ENCODE peak calls at places on chromosomes 7 and 10, in eight cellular contexts. I is lower lobe of right lung; G is glomerular endothelial cell; U is PC-3; T is EL; S is activated naive CD8-positive, alpha-beta T cell treated with anti-CD3 and anti-CD28 coated beads, Interleukin-2, amount 50 U/mL, for 24 hours; Z is nephron progenitor cell; O is K562. V is an unnamed sample.

GRCh38 chr10:113058175-113058961 is 108.3 kb downstream of the TCF7L2 start:
- DNase-seq in O (no peak), G (no peak), U (no peak), I (no peak), S (no peak), Z (no peak), T (peak), V (peak)

GRCh38 chr10:69650589-69651261 is 20.7 kb downstream of the FAM241B start:
- DNase-seq in Z (no peak), U (no peak), I (no peak), O (no peak), T (peak), G (no peak), S (no peak), V (no peak)

GRCh38 chr10:86388119-86388704 is 21.6 kb upstream of the GRID1 start:
- DNase-seq in I (no peak), Z (no peak), S (no peak), G (no peak), T (no peak), O (no peak), U (no peak), V (no peak)

GRCh38 chr10:69629897-69630650 is at the start of gene FAM241B:
- DNase-seq in I (peak), S (peak), T (peak), O (peak), G (no peak), U (peak), Z (peak), V (peak)

GRCh38 chr10:93383562-93383981 is 98.6 kb downstream of the MYOF start:
- DNase-seq in S (no peak), G (no peak), Z (no peak), T (peak), I (no peak), U (peak), O (no peak), V (no peak)

GRCh38 chr7:27096756-27097514 is 1.1 kb upstream of the HOXA1 start:
- DNase-seq in O (no peak), G (no peak), I (peak), U (peak), T (peak), S (peak), Z (peak), V (no peak)

GRCh38 chr10:100731603-100732596 is 13.5 kb upstream of the PAX2 start:
- DNase-seq in Z (no peak), G (no peak), S (no peak), O (no peak), I (no peak), T (no peak), U (no peak), V (no peak)

GRCh38 chr7:974172-974571 is 1.2 kb downstream of the COX19 start:
- DNase-seq in Z (no peak), O (no peak), G (no peak), S (no peak), T (no peak), I (no peak), U (no peak), V (no peak)

GRCh38 chr10:61001731-61002122 is 57.7 kb upstream of the RHOBTB1 start:
- DNase-seq in S (no peak), T (no peak), O (no peak), I (no peak), U (no peak), Z (no peak), G (no peak), V (no peak)

GRCh38 chr7:149624419-149625338 is 127.1 kb upstream of the ZNF746 start:
- DNase-seq in I (peak), G (no peak), U (peak), S (peak), Z (peak), O (peak), T (peak), V (peak)

GRCh38 chr10:95485445-95485844 is 75.7 kb downstream of the SORBS1 start:
- DNase-seq in U (no peak), T (no peak), O (no peak), I (no peak), S (no peak), Z (no peak), G (no peak), V (no peak)

GRCh38 chr7:670501-671390 is 55.8 kb upstream of the DNAAF5 start:
- DNase-seq in U (no peak), O (no peak), T (no peak), S (no peak), Z (no peak), I (no peak), G (no peak), V (no peak)

GRCh38 chr10:57098146-57098545 is 737.1 kb upstream of the ZWINT start:
- DNase-seq in U (no peak), O (no peak), Z (no peak), G (no peak), T (no peak), S (no peak), I (no peak), V (no peak)

GRCh38 chr7:31410265-31410664 is 69.7 kb upstream of the NEUROD6 start:
- DNase-seq in G (no peak), S (no peak), U (peak), Z (no peak), O (no peak), T (no peak), I (no peak), V (no peak)

GRCh38 chr10:70586348-70586930 is 16.1 kb downstream of the PRF1 start:
- DNase-seq in T (no peak), O (no peak), Z (no peak), I (no peak), U (no peak), G (no peak), S (no peak), V (no peak)

GRCh38 chr7:77393261-77393660 is 22.9 kb downstream of the GSAP start:
- DNase-seq in U (peak), I (no peak), O (no peak), Z (no peak), T (peak), G (no peak), S (peak), V (no peak)

GRCh38 chr7:142886866-142887265 is 1.3 kb upstream of the TRPV6 start:
- DNase-seq in U (no peak), T (no peak), I (no peak), S (no peak), O (no peak), Z (no peak), G (no peak), V (no peak)

GRCh38 chr10:59625842-59626522 is 83.7 kb downstream of the SLC16A9 start:
- DNase-seq in G (peak), Z (peak), S (peak), O (peak), U (peak), T (peak), I (no peak), V (no peak)

GRCh38 chr7:102412548-102412947 is 16.4 kb downstream of the PRKRIP1 start:
- DNase-seq in O (peak), I (no peak), G (no peak), U (peak), Z (no peak), T (peak), S (peak), V (peak)

GRCh38 chr10:86706401-86706841 is 38.1 kb downstream of the LDB3 start:
- DNase-seq in G (no peak), Z (no peak), I (peak), O (no peak), S (no peak), U (no peak), T (no peak), V (no peak)

GRCh38 chr10:77496941-77497420 is 140.6 kb downstream of the KCNMA1 start:
- DNase-seq in S (no peak), O (no peak), U (no peak), Z (no peak), T (peak), G (no peak), I (no peak), V (no peak)

GRCh38 chr7:108404509-108405435 is 51.5 kb downstream of the NRCAM start:
- DNase-seq in O (no peak), Z (no peak), G (no peak), U (no peak), T (no peak), S (no peak), I (no peak), V (no peak)

GRCh38 chr7:27112960-27113949 is 10.8 kb upstream of the HOXA2 start:
- DNase-seq in I (peak), S (no peak), G (no peak), T (no peak), O (peak), U (peak), Z (peak), V (peak)

GRCh38 chr7:41652265-41652664 is 50.6 kb downstream of the INHBA start:
- DNase-seq in Z (no peak), O (no peak), I (no peak), S (no peak), U (no peak), T (no peak), G (no peak), V (no peak)

GRCh38 chr10:102114861-102115618 is 5.1 kb downstream of the LDB1 start:
- DNase-seq in I (peak), G (no peak), U (peak), T (peak), S (peak), O (peak), Z (peak), V (peak)

GRCh38 chr10:50577681-50578350 is 45.9 kb downstream of the SGMS1 start:
- DNase-seq in I (no peak), O (peak), U (peak), S (no peak), T (peak), G (no peak), Z (no peak), V (peak)

GRCh38 chr10:25257646-25258045 is 82.8 kb downstream of the GPR158 start:
- DNase-seq in T (no peak), G (no peak), S (no peak), Z (no peak), O (no peak), U (no peak), I (no peak), V (no peak)

GRCh38 chr10:130080461-130080814 is 30.2 kb downstream of the C10orf143 start:
- DNase-seq in O (no peak), S (no peak), I (no peak), G (no peak), Z (no peak), U (no peak), T (no peak), V (no peak)

GRCh38 chr7:13321321-13321720 is 633.9 kb downstream of the ARL4A start:
- DNase-seq in G (no peak), T (no peak), O (no peak), I (no peak), S (no peak), Z (no peak), U (no peak), V (no peak)

GRCh38 chr7:66779669-66780408 is 39.3 kb downstream of the RABGEF1 start:
- DNase-seq in T (peak), S (no peak), O (no peak), I (no peak), U (peak), G (peak), Z (no peak), V (no peak)

GRCh38 chr7:5510426-5511045 is 86.9 kb upstream of the TNRC18 start:
- DNase-seq in Z (no peak), I (no peak), O (no peak), T (peak), S (no peak), G (no peak), U (peak), V (no peak)

V was measured in left colon.